ENCODE peak calls at places on chromosomes 7 and 10, in five cellular contexts. One of them, this sample, is unnamed.

GRCh38 chr10:73648975-73649829 is 6.6 kb downstream of the SYNPO2L start:
- DNase-seq in activated B cell treated with CpG ODN at 0.5 μM for 24 hours: no peak
- DNase-seq in right cardiac atrium: no peak
- DNase-seq in non-pigmented ciliary epithelial cell: no peak
- DNase-seq in stimulated activated naive CD8-positive, alpha-beta T cell treated with anti-CD3 and anti-CD28 coated beads, Interleukin-15, Interleukin-2, amounts not matched to agents 100 U/mL and 50 U/mL, for 24 hours: no peak
- DNase-seq in this sample: no peak

GRCh38 chr10:91054325-91054724 is 133.4 kb upstream of the ANKRD1 start:
- DNase-seq in activated B cell treated with CpG ODN at 0.5 μM for 24 hours: no peak
- DNase-seq in right cardiac atrium: no peak
- DNase-seq in non-pigmented ciliary epithelial cell: no peak
- DNase-seq in stimulated activated naive CD8-positive, alpha-beta T cell treated with anti-CD3 and anti-CD28 coated beads, Interleukin-15, Interleukin-2, amounts not matched to agents 100 U/mL and 50 U/mL, for 24 hours: no peak
- DNase-seq in this sample: no peak

GRCh38 chr10:100882681-100883321 is 30.0 kb upstream of the SLF2 start:
- DNase-seq in activated B cell treated with CpG ODN at 0.5 μM for 24 hours: no peak
- DNase-seq in right cardiac atrium: peak; percentile 60
- DNase-seq in non-pigmented ciliary epithelial cell: no peak
- DNase-seq in stimulated activated naive CD8-positive, alpha-beta T cell treated with anti-CD3 and anti-CD28 coated beads, Interleukin-15, Interleukin-2, amounts not matched to agents 100 U/mL and 50 U/mL, for 24 hours: no peak
- DNase-seq in this sample: peak; percentile 35

GRCh38 chr7:41134242-41134872 is 568.5 kb downstream of the INHBA start:
- DNase-seq in activated B cell treated with CpG ODN at 0.5 μM for 24 hours: no peak
- DNase-seq in right cardiac atrium: no peak
- DNase-seq in non-pigmented ciliary epithelial cell: no peak
- DNase-seq in stimulated activated naive CD8-positive, alpha-beta T cell treated with anti-CD3 and anti-CD28 coated beads, Interleukin-15, Interleukin-2, amounts not matched to agents 100 U/mL and 50 U/mL, for 24 hours: no peak
- DNase-seq in this sample: no peak

GRCh38 chr10:104299031-104299904 is 30.3 kb downstream of the GSTO2 start:
- DNase-seq in activated B cell treated with CpG ODN at 0.5 μM for 24 hours: no peak
- DNase-seq in right cardiac atrium: no peak
- DNase-seq in non-pigmented ciliary epithelial cell: peak; percentile 72
- DNase-seq in stimulated activated naive CD8-positive, alpha-beta T cell treated with anti-CD3 and anti-CD28 coated beads, Interleukin-15, Interleukin-2, amounts not matched to agents 100 U/mL and 50 U/mL, for 24 hours: no peak
- DNase-seq in this sample: no peak

GRCh38 chr10:92688927-92689662 is 660 bp upstream of the HHEX start:
- DNase-seq in activated B cell treated with CpG ODN at 0.5 μM for 24 hours: no peak
- DNase-seq in right cardiac atrium: no peak
- DNase-seq in non-pigmented ciliary epithelial cell: no peak
- DNase-seq in stimulated activated naive CD8-positive, alpha-beta T cell treated with anti-CD3 and anti-CD28 coated beads, Interleukin-15, Interleukin-2, amounts not matched to agents 100 U/mL and 50 U/mL, for 24 hours: no peak
- DNase-seq in this sample: no peak

GRCh38 chr10:28892818-28893547 is 215.7 kb downstream of the BAMBI start:
- DNase-seq in activated B cell treated with CpG ODN at 0.5 μM for 24 hours: no peak
- DNase-seq in right cardiac atrium: no peak
- DNase-seq in non-pigmented ciliary epithelial cell: no peak
- DNase-seq in stimulated activated naive CD8-positive, alpha-beta T cell treated with anti-CD3 and anti-CD28 coated beads, Interleukin-15, Interleukin-2, amounts not matched to agents 100 U/mL and 50 U/mL, for 24 hours: no peak
- DNase-seq in this sample: no peak

GRCh38 chr10:50426485-50426884 is 175.2 kb upstream of the ASAH2 start:
- DNase-seq in activated B cell treated with CpG ODN at 0.5 μM for 24 hours: no peak
- DNase-seq in right cardiac atrium: no peak
- DNase-seq in non-pigmented ciliary epithelial cell: no peak
- DNase-seq in stimulated activated naive CD8-positive, alpha-beta T cell treated with anti-CD3 and anti-CD28 coated beads, Interleukin-15, Interleukin-2, amounts not matched to agents 100 U/mL and 50 U/mL, for 24 hours: no peak
- DNase-seq in this sample: no peak

GRCh38 chr10:61397175-61397986 is 55.8 kb downstream of the TMEM26 start:
- DNase-seq in activated B cell treated with CpG ODN at 0.5 μM for 24 hours: no peak
- DNase-seq in right cardiac atrium: no peak
- DNase-seq in non-pigmented ciliary epithelial cell: no peak
- DNase-seq in stimulated activated naive CD8-positive, alpha-beta T cell treated with anti-CD3 and anti-CD28 coated beads, Interleukin-15, Interleukin-2, amounts not matched to agents 100 U/mL and 50 U/mL, for 24 hours: no peak
- DNase-seq in this sample: no peak

GRCh38 chr10:119504651-119505050 is 37.9 kb downstream of the RGS10 start:
- DNase-seq in activated B cell treated with CpG ODN at 0.5 μM for 24 hours: no peak
- DNase-seq in right cardiac atrium: no peak
- DNase-seq in non-pigmented ciliary epithelial cell: no peak
- DNase-seq in stimulated activated naive CD8-positive, alpha-beta T cell treated with anti-CD3 and anti-CD28 coated beads, Interleukin-15, Interleukin-2, amounts not matched to agents 100 U/mL and 50 U/mL, for 24 hours: no peak
- DNase-seq in this sample: no peak

GRCh38 chr10:84429926-84430520 is 101.6 kb downstream of the CCSER2 start:
- DNase-seq in activated B cell treated with CpG ODN at 0.5 μM for 24 hours: no peak
- DNase-seq in right cardiac atrium: peak; percentile 55
- DNase-seq in non-pigmented ciliary epithelial cell: no peak
- DNase-seq in stimulated activated naive CD8-positive, alpha-beta T cell treated with anti-CD3 and anti-CD28 coated beads, Interleukin-15, Interleukin-2, amounts not matched to agents 100 U/mL and 50 U/mL, for 24 hours: peak; percentile 76
- DNase-seq in this sample: peak; percentile 65

GRCh38 chr10:98295907-98296306 is 27.9 kb upstream of the LOXL4 start:
- DNase-seq in activated B cell treated with CpG ODN at 0.5 μM for 24 hours: no peak
- DNase-seq in right cardiac atrium: no peak
- DNase-seq in non-pigmented ciliary epithelial cell: no peak
- DNase-seq in stimulated activated naive CD8-positive, alpha-beta T cell treated with anti-CD3 and anti-CD28 coated beads, Interleukin-15, Interleukin-2, amounts not matched to agents 100 U/mL and 50 U/mL, for 24 hours: no peak
- DNase-seq in this sample: no peak

GRCh38 chr10:11861341-11861740 is 38.2 kb downstream of the PROSER2 start:
- DNase-seq in activated B cell treated with CpG ODN at 0.5 μM for 24 hours: no peak
- DNase-seq in right cardiac atrium: no peak
- DNase-seq in non-pigmented ciliary epithelial cell: no peak
- DNase-seq in stimulated activated naive CD8-positive, alpha-beta T cell treated with anti-CD3 and anti-CD28 coated beads, Interleukin-15, Interleukin-2, amounts not matched to agents 100 U/mL and 50 U/mL, for 24 hours: no peak
- DNase-seq in this sample: no peak

GRCh38 chr7:57218196-57218716 is 86.0 kb upstream of the ZNF479 start:
- DNase-seq in activated B cell treated with CpG ODN at 0.5 μM for 24 hours: no peak
- DNase-seq in right cardiac atrium: no peak
- DNase-seq in non-pigmented ciliary epithelial cell: no peak
- DNase-seq in stimulated activated naive CD8-positive, alpha-beta T cell treated with anti-CD3 and anti-CD28 coated beads, Interleukin-15, Interleukin-2, amounts not matched to agents 100 U/mL and 50 U/mL, for 24 hours: no peak
- DNase-seq in this sample: no peak

GRCh38 chr10:34231441-34232180 is 583.5 kb downstream of the PARD3 start:
- DNase-seq in activated B cell treated with CpG ODN at 0.5 μM for 24 hours: no peak
- DNase-seq in right cardiac atrium: no peak
- DNase-seq in non-pigmented ciliary epithelial cell: no peak
- DNase-seq in stimulated activated naive CD8-positive, alpha-beta T cell treated with anti-CD3 and anti-CD28 coated beads, Interleukin-15, Interleukin-2, amounts not matched to agents 100 U/mL and 50 U/mL, for 24 hours: no peak
- DNase-seq in this sample: no peak

GRCh38 chr7:2041496-2042367 is 191.0 kb downstream of the MAD1L1 start:
- DNase-seq in activated B cell treated with CpG ODN at 0.5 μM for 24 hours: no peak
- DNase-seq in right cardiac atrium: peak; percentile 10
- DNase-seq in non-pigmented ciliary epithelial cell: no peak
- DNase-seq in stimulated activated naive CD8-positive, alpha-beta T cell treated with anti-CD3 and anti-CD28 coated beads, Interleukin-15, Interleukin-2, amounts not matched to agents 100 U/mL and 50 U/mL, for 24 hours: no peak
- DNase-seq in this sample: no peak

GRCh38 chr10:6813876-6814275 is 233.8 kb upstream of the PRKCQ start:
- DNase-seq in activated B cell treated with CpG ODN at 0.5 μM for 24 hours: no peak
- DNase-seq in right cardiac atrium: no peak
- DNase-seq in non-pigmented ciliary epithelial cell: no peak
- DNase-seq in stimulated activated naive CD8-positive, alpha-beta T cell treated with anti-CD3 and anti-CD28 coated beads, Interleukin-15, Interleukin-2, amounts not matched to agents 100 U/mL and 50 U/mL, for 24 hours: no peak
- DNase-seq in this sample: no peak

GRCh38 chr10:10745281-10745680 is 272.4 kb upstream of the CELF2 start:
- DNase-seq in activated B cell treated with CpG ODN at 0.5 μM for 24 hours: no peak
- DNase-seq in right cardiac atrium: no peak
- DNase-seq in non-pigmented ciliary epithelial cell: no peak
- DNase-seq in stimulated activated naive CD8-positive, alpha-beta T cell treated with anti-CD3 and anti-CD28 coated beads, Interleukin-15, Interleukin-2, amounts not matched to agents 100 U/mL and 50 U/mL, for 24 hours: no peak
- DNase-seq in this sample: no peak

GRCh38 chr10:127919418-127920191 is 12.7 kb downstream of the PTPRE start:
- DNase-seq in activated B cell treated with CpG ODN at 0.5 μM for 24 hours: no peak
- DNase-seq in right cardiac atrium: no peak
- DNase-seq in non-pigmented ciliary epithelial cell: no peak
- DNase-seq in stimulated activated naive CD8-positive, alpha-beta T cell treated with anti-CD3 and anti-CD28 coated beads, Interleukin-15, Interleukin-2, amounts not matched to agents 100 U/mL and 50 U/mL, for 24 hours: no peak
- DNase-seq in this sample: no peak

GRCh38 chr10:126839094-126839761 is 66.0 kb upstream of the DOCK1 start:
- DNase-seq in activated B cell treated with CpG ODN at 0.5 μM for 24 hours: no peak
- DNase-seq in right cardiac atrium: no peak
- DNase-seq in non-pigmented ciliary epithelial cell: no peak
- DNase-seq in stimulated activated naive CD8-positive, alpha-beta T cell treated with anti-CD3 and anti-CD28 coated beads, Interleukin-15, Interleukin-2, amounts not matched to agents 100 U/mL and 50 U/mL, for 24 hours: no peak
- DNase-seq in this sample: no peak

GRCh38 chr7:151192002-151192539 is 5.0 kb upstream of the ASB10 start:
- DNase-seq in activated B cell treated with CpG ODN at 0.5 μM for 24 hours: no peak
- DNase-seq in right cardiac atrium: no peak
- DNase-seq in non-pigmented ciliary epithelial cell: no peak
- DNase-seq in stimulated activated naive CD8-positive, alpha-beta T cell treated with anti-CD3 and anti-CD28 coated beads, Interleukin-15, Interleukin-2, amounts not matched to agents 100 U/mL and 50 U/mL, for 24 hours: no peak
- DNase-seq in this sample: no peak

GRCh38 chr7:26061340-26062239 is 90.4 kb upstream of the NFE2L3 start:
- DNase-seq in activated B cell treated with CpG ODN at 0.5 μM for 24 hours: peak; percentile 51
- DNase-seq in right cardiac atrium: peak; percentile 65
- DNase-seq in non-pigmented ciliary epithelial cell: no peak
- DNase-seq in stimulated activated naive CD8-positive, alpha-beta T cell treated with anti-CD3 and anti-CD28 coated beads, Interleukin-15, Interleukin-2, amounts not matched to agents 100 U/mL and 50 U/mL, for 24 hours: peak; percentile 78
- DNase-seq in this sample: peak; percentile 55